ENCODE peak calls at places on chromosomes 7 and 10, in ten cellular contexts. P is HCT116, X is heart left ventricle, M is right lobe of liver, A is IMR-90, D is prostate gland, V is uterus, Q is body of pancreas, F is ovary, C is transverse colon. S is an unnamed sample.

GRCh38 chr10:43131256-43131655 is 7.0 kb upstream of the CSGALNACT2 start:
- DNase-seq in P (no peak), X (no peak), M (peak; percentile 10), A (no peak), D (no peak), V (no peak), Q (no peak), F (no peak), C (no peak), S (no peak)

GRCh38 chr7:19016140-19016539 is 101.3 kb downstream of the TWIST1 start:
- DNase-seq in P (no peak), X (no peak), M (no peak), A (peak; percentile 80), D (no peak), V (no peak), Q (no peak), F (no peak), C (no peak), S (no peak)

GRCh38 chr10:43944742-43945730 is 296.4 kb upstream of the ZNF32 start:
- DNase-seq in P (no peak), X (peak; percentile 46), M (peak; percentile 28), A (no peak), D (no peak), V (no peak), Q (no peak), F (no peak), C (no peak), S (no peak)

GRCh38 chr7:151891753-151892152 is 14.8 kb upstream of the PRKAG2 start:
- DNase-seq in P (no peak), X (no peak), M (peak; percentile 18), A (no peak), D (no peak), V (no peak), Q (no peak), F (no peak), C (no peak), S (no peak)

GRCh38 chr10:44180321-44181154 is 204.4 kb downstream of the CXCL12 start:
- DNase-seq in P (no peak), X (peak; percentile 67), M (no peak), A (peak; percentile 95), D (no peak), V (peak; percentile 68), Q (no peak), F (no peak), C (no peak), S (no peak)

GRCh38 chr10:43808136-43808535 is 159.5 kb upstream of the ZNF32 start:
- DNase-seq in P (no peak), X (no peak), M (no peak), A (peak; percentile 14), D (no peak), V (no peak), Q (no peak), F (no peak), C (no peak), S (no peak)

GRCh38 chr10:47164126-47164799 is 135.7 kb upstream of the GDF10 start:
- DNase-seq in P (no peak), X (no peak), M (no peak), A (peak; percentile 91), D (no peak), V (no peak), Q (no peak), F (no peak), C (no peak), S (no peak)

GRCh38 chr7:116258734-116259133 is 48.4 kb downstream of the TES start:
- DNase-seq in P (peak; percentile 48), X (no peak), M (no peak), A (peak; percentile 79), D (peak; percentile 23), V (peak; percentile 33), Q (peak; percentile 36), F (no peak), C (no peak), S (no peak)

GRCh38 chr7:68411742-68412141 is 1186.5 kb upstream of the AUTS2 start:
- DNase-seq in P (no peak), X (no peak), M (no peak), A (no peak), D (no peak), V (no peak), Q (no peak), F (no peak), C (no peak), S (no peak)

GRCh38 chr7:26085771-26086170 is 66.2 kb upstream of the NFE2L3 start:
- DNase-seq in P (no peak), X (no peak), M (no peak), A (no peak), D (no peak), V (no peak), Q (no peak), F (no peak), C (no peak), S (no peak)

DNA sequence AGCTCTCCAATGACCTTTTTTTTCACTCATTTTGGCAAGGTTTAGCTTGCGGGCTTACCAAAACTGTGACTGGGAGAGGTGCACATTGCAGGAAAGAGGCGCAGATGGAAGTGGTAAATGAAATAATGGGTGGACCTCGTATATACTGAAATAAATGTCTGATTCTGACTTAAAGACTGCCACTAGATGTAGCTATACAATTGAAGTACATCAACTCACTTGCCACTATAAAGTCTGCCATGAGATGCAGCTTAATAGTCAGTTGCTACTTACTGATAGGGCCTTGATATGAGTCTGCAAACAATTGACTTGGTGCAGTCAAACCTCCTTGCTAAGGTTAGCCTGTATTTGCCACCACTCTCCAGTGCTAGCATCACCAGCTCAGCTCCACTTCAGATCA is 525.9 kb upstream of the MBL2 start:
- DNase-seq in P (no peak), X (no peak), M (no peak), A (no peak), D (no peak), V (no peak), Q (no peak), F (no peak), C (no peak), S (no peak)
- TF ChIP-seq CTCF in P (no peak), X (no peak), M (no peak), A (no peak), D (no peak), V (no peak), Q (no peak), F (no peak), C (no peak), S (no peak)

GRCh38 chr10:119207713-119208552 is 562 bp downstream of the GRK5 start:
- DNase-seq in P (no peak), X (peak; percentile 56), M (peak; percentile 69), A (peak; percentile 62), D (peak; percentile 33), V (peak; percentile 61), Q (peak; percentile 33), F (peak; percentile 74), C (peak; percentile 28), S (peak; percentile 9)

GRCh38 chr10:119205926-119206602 is 1.3 kb upstream of the GRK5 start:
- DNase-seq in P (no peak), X (peak; percentile 87), M (peak; percentile 76), A (no peak), D (peak; percentile 20), V (peak; percentile 63), Q (no peak), F (no peak), C (peak; percentile 77), S (no peak)

GRCh38 chr10:119206603-119207366 is 586 bp upstream of the GRK5 start:
- DNase-seq in P (no peak), X (peak; percentile 86), M (peak; percentile 75), A (peak; percentile 59), D (peak; percentile 30), V (peak; percentile 75), Q (peak; percentile 61), F (peak; percentile 89), C (peak; percentile 70), S (peak; percentile 13)

GRCh38 chr10:119208553-119208940 is 1.2 kb downstream of the GRK5 start:
- DNase-seq in P (no peak), X (no peak), M (no peak), A (no peak), D (no peak), V (no peak), Q (no peak), F (no peak), C (no peak), S (no peak)

DNA sequence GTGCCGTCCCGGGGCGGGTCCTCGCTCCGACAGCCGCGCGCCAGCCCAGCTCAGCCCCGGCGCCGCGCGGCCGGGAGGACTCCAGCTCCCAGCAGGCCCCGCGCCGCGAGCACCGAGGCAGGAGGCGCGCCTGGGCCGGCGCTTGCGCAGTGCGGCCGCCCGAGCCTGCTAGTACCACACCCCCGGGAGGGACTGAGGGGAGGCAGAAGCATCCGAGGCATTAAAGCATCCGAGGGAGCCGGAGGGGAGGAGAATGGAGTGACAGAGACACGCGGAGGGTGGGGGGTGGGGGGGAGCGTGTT is at the start of gene GRK5:
- DNase-seq in P (peak; percentile 93), X (peak; percentile 98), M (peak; percentile 95), A (peak; percentile 98), D (peak; percentile 90), V (peak; percentile 95), Q (peak; percentile 90), F (peak; percentile 95), C (peak; percentile 95), S (peak; percentile 79)
- TF ChIP-seq POLR2A in P (peak; percentile 36), X (peak; percentile 66), M (peak; percentile 79), A (peak; percentile 69), D (peak; percentile 51), V (peak; percentile 77), Q (no peak), F (peak; percentile 50), C (peak; percentile 9), S (peak; percentile 37)

GRCh38 chr7:29976265-29976664 is 13.3 kb downstream of the SCRN1 start:
- DNase-seq in P (no peak), X (no peak), M (no peak), A (peak; percentile 34), D (no peak), V (no peak), Q (no peak), F (no peak), C (no peak), S (no peak)

GRCh38 chr7:29980151-29980550 is 9.4 kb downstream of the SCRN1 start:
- DNase-seq in P (no peak), X (no peak), M (no peak), A (no peak), D (no peak), V (no peak), Q (no peak), F (no peak), C (no peak), S (no peak)

GRCh38 chr7:29976673-29977072 is 12.9 kb downstream of the SCRN1 start:
- DNase-seq in P (no peak), X (no peak), M (no peak), A (peak; percentile 41), D (no peak), V (no peak), Q (no peak), F (peak; percentile 29), C (no peak), S (no peak)

GRCh38 chr7:29975564-29975963 is 14.0 kb downstream of the SCRN1 start:
- DNase-seq in P (no peak), X (no peak), M (no peak), A (no peak), D (no peak), V (no peak), Q (no peak), F (no peak), C (no peak), S (no peak)

GRCh38 chr7:29977926-29978652 is 11.5 kb downstream of the SCRN1 start:
- DNase-seq in P (peak; percentile 27), X (no peak), M (no peak), A (no peak), D (no peak), V (no peak), Q (peak; percentile 61), F (no peak), C (no peak), S (no peak)
- TF ChIP-seq CTCF in P (peak; percentile 54), X (no peak), M (no peak), A (no peak), D (no peak), V (no peak), Q (peak; percentile 48), F (no peak), C (no peak), S (no peak)

GRCh38 chr7:128937647-128938523 is at the start of gene IRF5:
- DNase-seq in P (peak; percentile 15), X (peak; percentile 61), M (peak; percentile 87), A (no peak), D (peak; percentile 49), V (no peak), Q (peak; percentile 78), F (no peak), C (peak; percentile 81), S (no peak)
- TF ChIP-seq POLR2A in P (peak; percentile 30), X (no peak), M (peak; percentile 43), A (no peak), D (peak; percentile 47), V (no peak), Q (peak; percentile 65), F (no peak), C (peak; percentile 12), S (peak; percentile 54)

S was measured in esophagus squamous epithelium.